ENCODE peak calls at places on chromosome 17, in five cellular contexts. A is heart left ventricle, U is choroid plexus epithelial cell, Z is AG10803, K is cardiac fibroblast. P is an unnamed sample.

GRCh38 chr17:50155115-50155819 is 4.8 kb upstream of the PPP1R9B start:
- DNase-seq in K (peak), U (peak), Z (peak), A (peak), P (peak)

GRCh38 chr17:81043725-81044427 is 8.9 kb downstream of the BAIAP2 start:
- DNase-seq in A (no peak), K (no peak), Z (peak), U (peak), P (peak)

GRCh38 chr17:4003501-4004421 is 39.5 kb upstream of the ATP2A3 start:
- DNase-seq in U (peak), A (no peak), K (no peak), Z (no peak), P (no peak)

GRCh38 chr17:68399638-68400403 is 57.5 kb downstream of the WIPI1 start:
- DNase-seq in U (peak), K (peak), Z (peak), A (no peak), P (peak)

GRCh38 chr17:59165933-59166342 is 10.4 kb downstream of the PRR11 start:
- DNase-seq in K (peak), U (peak), Z (peak), A (no peak), P (peak)

GRCh38 chr17:34584805-34585416 is 5.5 kb downstream of the TMEM132E start:
- DNase-seq in A (no peak), U (peak), K (peak), Z (peak), P (peak)

GRCh38 chr17:45440161-45440859 is 7.6 kb upstream of the ARHGAP27 start:
- DNase-seq in A (no peak), Z (no peak), K (no peak), U (peak), P (peak)

GRCh38 chr17:14355556-14355955 is 54.7 kb downstream of the HS3ST3B1 start:
- DNase-seq in K (no peak), A (no peak), U (no peak), Z (peak), P (no peak)

GRCh38 chr17:4006745-4007211 is 42.5 kb upstream of the ATP2A3 start:
- DNase-seq in A (no peak), K (no peak), Z (no peak), U (no peak), P (no peak)

GRCh38 chr17:61005358-61005757 is 327.7 kb downstream of the BCAS3 start:
- DNase-seq in A (peak), Z (no peak), K (peak), U (no peak), P (no peak)

GRCh38 chr17:6487243-6488007 is 43.2 kb downstream of the PIMREG start:
- DNase-seq in Z (no peak), U (no peak), K (no peak), A (no peak), P (no peak)

GRCh38 chr17:63337579-63337978 is 108.5 kb downstream of the CYB561 start:
- DNase-seq in A (no peak), Z (no peak), U (no peak), K (peak), P (no peak)

GRCh38 chr17:68351395-68351794 is 60.1 kb downstream of the ARSG start:
- DNase-seq in Z (no peak), U (peak), K (peak), A (peak), P (peak)

GRCh38 chr17:44417553-44417952 is 28.1 kb upstream of the ITGA2B start:
- DNase-seq in Z (peak), K (peak), A (no peak), U (peak), P (peak)

GRCh38 chr17:1367351-1367745 is 32.7 kb downstream of the YWHAE start:
- DNase-seq in K (no peak), Z (peak), U (no peak), A (no peak), P (peak)

GRCh38 chr17:35238817-35239216 is 4.1 kb upstream of the SLFN5 start:
- DNase-seq in A (no peak), K (peak), U (peak), Z (peak), P (peak)

GRCh38 chr17:36880506-36880905 is 56.8 kb upstream of the LHX1 start:
- DNase-seq in Z (no peak), U (no peak), K (no peak), A (no peak), P (no peak)

GRCh38 chr17:17056167-17056562 is 13.9 kb downstream of the MPRIP start:
- DNase-seq in U (no peak), A (peak), Z (peak), K (peak), P (no peak)

GRCh38 chr17:79913896-79914812 is 74.9 kb upstream of the CBX4 start:
- DNase-seq in K (no peak), Z (no peak), U (no peak), A (no peak), P (no peak)

GRCh38 chr17:79914813-79915740 is 75.8 kb upstream of the CBX4 start:
- DNase-seq in U (no peak), K (no peak), A (peak), Z (no peak), P (no peak)

GRCh38 chr17:79916506-79916905 is 77.3 kb upstream of the CBX4 start:
- DNase-seq in A (no peak), U (no peak), Z (no peak), K (no peak), P (no peak)

GRCh38 chr17:79916991-79917901 is 78.0 kb upstream of the CBX4 start:
- DNase-seq in K (no peak), A (peak), Z (no peak), U (no peak), P (no peak)

DNA sequence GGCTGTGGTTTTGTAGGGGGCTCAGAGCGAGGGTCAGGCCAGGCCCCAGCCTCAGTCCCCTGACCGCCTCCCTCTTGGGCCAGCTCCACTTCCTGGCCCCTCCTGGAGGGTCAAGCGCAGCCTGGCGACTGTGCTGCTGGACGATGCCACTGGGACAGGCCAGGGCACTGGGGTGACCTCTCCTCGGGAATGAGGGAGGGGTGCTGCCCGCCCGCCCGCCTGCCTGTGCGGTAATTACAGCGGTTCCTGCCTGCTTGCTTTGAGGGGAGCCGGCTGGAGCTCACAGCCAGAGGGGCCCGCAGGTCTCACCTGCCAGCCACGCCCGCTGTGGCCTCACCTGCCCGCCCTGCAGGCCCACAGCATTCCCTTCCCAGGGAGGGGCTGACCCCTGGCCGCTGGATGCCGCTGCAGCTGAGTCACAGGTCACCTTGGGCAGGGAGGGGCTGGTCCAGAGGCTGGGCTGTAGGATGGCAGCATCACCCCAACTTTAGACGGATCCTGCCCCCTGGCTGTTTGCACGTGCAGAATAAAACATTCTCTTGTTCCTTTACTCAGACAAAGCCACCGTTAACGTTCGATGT is 76.7 kb upstream of the CBX4 start:
- DNase-seq in A (peak), U (peak), K (peak), Z (peak), P (peak)
- TF ChIP-seq CTCF in A (peak), U (peak), K (peak), Z (peak), P (peak)

GRCh38 chr17:75670868-75671267 is 3.7 kb downstream of the SAP30BP start:
- DNase-seq in U (no peak), A (no peak), K (no peak), Z (no peak), P (no peak)
- H3K4me3 ChIP-seq in U (no peak), A (no peak), K (no peak), Z (no peak), P (no peak)

GRCh38 chr17:55298111-55298510 is 33.4 kb downstream of the HLF start:
- DNase-seq in Z (no peak), A (no peak), K (no peak), U (no peak), P (no peak)

GRCh38 chr17:55294042-55294751 is 29.4 kb downstream of the HLF start:
- DNase-seq in K (no peak), U (no peak), A (no peak), Z (peak), P (no peak)

GRCh38 chr17:55295411-55296170 is 30.8 kb downstream of the HLF start:
- DNase-seq in Z (peak), A (peak), U (peak), K (peak), P (peak)

GRCh38 chr17:55296699-55297098 is 31.9 kb downstream of the HLF start:
- DNase-seq in K (no peak), U (no peak), Z (no peak), A (no peak), P (no peak)

GRCh38 chr17:55296171-55296695 is 31.5 kb downstream of the HLF start:
- DNase-seq in U (no peak), A (no peak), K (no peak), Z (no peak), P (no peak)
- TF ChIP-seq CTCF in U (no peak), A (no peak), K (no peak), Z (no peak), P (no peak)

GRCh38 chr17:66354472-66354871 is 52.1 kb downstream of the PRKCA start:
- DNase-seq in K (no peak), Z (no peak), U (no peak), A (no peak), P (no peak)

GRCh38 chr17:66355510-66355909 is 53.1 kb downstream of the PRKCA start:
- DNase-seq in A (no peak), Z (no peak), U (no peak), K (peak), P (no peak)

GRCh38 chr17:66353937-66354401 is 51.6 kb downstream of the PRKCA start:
- DNase-seq in U (peak), Z (peak), K (peak), A (no peak), P (peak)

GRCh38 chr17:66357037-66357436 is 54.6 kb downstream of the PRKCA start:
- DNase-seq in U (no peak), Z (no peak), A (no peak), K (peak), P (no peak)

DNA sequence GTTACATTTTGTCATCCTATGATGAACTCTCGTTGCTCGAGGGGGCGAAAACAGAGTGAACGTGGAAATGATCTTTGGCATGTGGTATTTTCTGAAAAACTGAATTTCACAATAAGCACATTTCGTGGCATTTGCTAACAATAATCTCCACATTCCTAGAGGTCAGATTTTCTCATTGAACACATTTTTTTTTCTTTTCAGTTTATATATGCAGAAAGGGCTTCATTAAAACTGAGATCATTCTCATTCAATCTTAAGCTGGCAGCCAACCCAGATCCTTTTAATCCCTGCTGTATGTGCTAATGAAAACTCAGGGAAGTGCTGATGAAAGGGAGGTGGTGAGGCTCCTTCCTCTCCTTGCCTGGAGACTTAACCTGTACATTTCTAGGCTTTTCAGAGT is 52.6 kb downstream of the PRKCA start:
- DNase-seq in A (no peak), Z (peak), U (peak), K (peak), P (peak)
- H3K4me3 ChIP-seq in A (no peak), Z (no peak), U (no peak), K (no peak), P (no peak)

GRCh38 chr17:77606146-77606864 is 352.2 kb upstream of the TNRC6C start:
- DNase-seq in A (no peak), U (no peak), K (no peak), Z (no peak), P (no peak)

GRCh38 chr17:77604301-77605031 is 354.0 kb upstream of the TNRC6C start:
- DNase-seq in Z (no peak), K (no peak), A (no peak), U (no peak), P (no peak)

GRCh38 chr17:77608431-77608830 is 350.1 kb upstream of the TNRC6C start:
- DNase-seq in Z (no peak), U (no peak), K (no peak), A (no peak), P (no peak)

GRCh38 chr17:77607606-77608005 is 350.9 kb upstream of the TNRC6C start:
- DNase-seq in Z (no peak), A (no peak), U (no peak), K (no peak), P (no peak)

DNA sequence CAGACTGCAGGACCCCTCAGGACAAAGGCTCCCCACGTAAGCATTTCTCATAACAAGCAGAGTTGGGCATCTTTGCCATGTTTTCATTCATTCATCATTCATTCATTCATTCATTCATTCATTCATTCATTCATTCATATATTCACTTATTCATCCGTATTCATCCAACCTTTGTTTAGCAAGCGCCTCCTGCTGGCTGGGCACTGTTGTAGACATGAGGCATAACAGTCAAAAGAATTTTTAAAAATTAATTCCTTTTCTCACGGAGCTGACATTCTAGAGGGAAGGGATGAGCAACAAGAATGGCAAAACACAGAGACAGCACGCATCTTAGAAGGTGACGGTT is 351.7 kb upstream of the TNRC6C start:
- DNase-seq in U (no peak), A (no peak), K (no peak), Z (no peak), P (no peak)
- TF ChIP-seq CTCF in U (peak), A (no peak), K (no peak), Z (peak), P (no peak)

P was measured in fibroblast of the aortic adventitia.